ENCODE peak calls at places on chromosomes 11 and 22, in nine cellular contexts. A is WTC11, N is IMR-90, Y is K562, S is fibroblast of lung, K is stomach, B is nephron progenitor cell, M is HCT116, H is fibroblast of pulmonary artery. G is an unnamed sample.

GRCh38 chr11:16239130-16240105 is 116.9 kb downstream of the SOX6 start:
- DNase-seq in A (no peak), S (peak; percentile 36), K (no peak), B (no peak), Y (no peak), M (no peak), H (no peak), N (peak; percentile 48), G (no peak)

GRCh38 chr11:19980957-19981669 is 179.2 kb downstream of the DBX1 start:
- DNase-seq in S (peak; percentile 86), B (no peak), M (no peak), K (no peak), H (peak; percentile 73), A (no peak), N (peak; percentile 74), Y (peak; percentile 33), G (no peak)

GRCh38 chr11:124876818-124877630 is 11.8 kb downstream of the ROBO3 start:
- DNase-seq in M (no peak), A (peak; percentile 65), N (no peak), B (no peak), S (no peak), Y (no peak), K (no peak), H (no peak), G (no peak)

GRCh38 chr11:66881436-66881835 is 24.6 kb downstream of the LRFN4 start:
- DNase-seq in B (no peak), S (no peak), N (no peak), M (no peak), Y (no peak), H (no peak), K (no peak), A (no peak), G (no peak)

GRCh38 chr11:19702620-19703019 is 10.0 kb upstream of the NAV2 start:
- DNase-seq in S (no peak), B (no peak), K (no peak), H (no peak), Y (no peak), A (no peak), N (no peak), M (no peak), G (no peak)

GRCh38 chr22:38700271-38700788 is 413 bp downstream of the JOSD1 start:
- DNase-seq in K (peak; percentile 79), M (no peak), Y (no peak), N (no peak), H (peak; percentile 67), S (peak; percentile 56), B (peak; percentile 83), A (peak; percentile 65), G (peak; percentile 45)

GRCh38 chr11:113267536-113267935 is 46.8 kb upstream of the TTC12 start:
- DNase-seq in S (no peak), H (no peak), Y (no peak), B (no peak), K (no peak), N (no peak), A (no peak), M (no peak), G (no peak)

GRCh38 chr22:25637672-25638071 is 73.2 kb downstream of the GRK3 start:
- DNase-seq in S (no peak), A (no peak), H (no peak), B (no peak), N (no peak), M (no peak), Y (no peak), K (no peak), G (no peak)

GRCh38 chr11:119497717-119498116 is 74.7 kb upstream of the THY1 start:
- DNase-seq in A (no peak), S (no peak), N (no peak), M (no peak), K (no peak), B (no peak), H (no peak), Y (no peak), G (no peak)

GRCh38 chr22:47333625-47334024 is 571.2 kb downstream of the TBC1D22A start:
- DNase-seq in H (peak; percentile 95), S (peak; percentile 96), M (peak; percentile 56), K (no peak), N (peak; percentile 71), A (no peak), Y (no peak), B (no peak), G (no peak)

GRCh38 chr11:9077164-9077563 is 14.2 kb downstream of the SCUBE2 start:
- DNase-seq in K (no peak), B (no peak), N (no peak), S (no peak), M (no peak), A (no peak), H (no peak), Y (no peak), G (no peak)

GRCh38 chr11:9076661-9077060 is 14.7 kb downstream of the SCUBE2 start:
- DNase-seq in M (no peak), Y (no peak), B (no peak), K (no peak), H (no peak), S (no peak), A (no peak), N (no peak), G (no peak)

GRCh38 chr11:9076046-9076445 is 15.4 kb downstream of the SCUBE2 start:
- DNase-seq in N (no peak), M (no peak), A (no peak), H (no peak), B (no peak), S (no peak), Y (no peak), K (no peak), G (no peak)

GRCh38 chr11:9081153-9081552 is 10.2 kb downstream of the SCUBE2 start:
- DNase-seq in K (no peak), N (no peak), M (no peak), S (no peak), H (no peak), Y (no peak), B (no peak), A (no peak), G (no peak)

DNA sequence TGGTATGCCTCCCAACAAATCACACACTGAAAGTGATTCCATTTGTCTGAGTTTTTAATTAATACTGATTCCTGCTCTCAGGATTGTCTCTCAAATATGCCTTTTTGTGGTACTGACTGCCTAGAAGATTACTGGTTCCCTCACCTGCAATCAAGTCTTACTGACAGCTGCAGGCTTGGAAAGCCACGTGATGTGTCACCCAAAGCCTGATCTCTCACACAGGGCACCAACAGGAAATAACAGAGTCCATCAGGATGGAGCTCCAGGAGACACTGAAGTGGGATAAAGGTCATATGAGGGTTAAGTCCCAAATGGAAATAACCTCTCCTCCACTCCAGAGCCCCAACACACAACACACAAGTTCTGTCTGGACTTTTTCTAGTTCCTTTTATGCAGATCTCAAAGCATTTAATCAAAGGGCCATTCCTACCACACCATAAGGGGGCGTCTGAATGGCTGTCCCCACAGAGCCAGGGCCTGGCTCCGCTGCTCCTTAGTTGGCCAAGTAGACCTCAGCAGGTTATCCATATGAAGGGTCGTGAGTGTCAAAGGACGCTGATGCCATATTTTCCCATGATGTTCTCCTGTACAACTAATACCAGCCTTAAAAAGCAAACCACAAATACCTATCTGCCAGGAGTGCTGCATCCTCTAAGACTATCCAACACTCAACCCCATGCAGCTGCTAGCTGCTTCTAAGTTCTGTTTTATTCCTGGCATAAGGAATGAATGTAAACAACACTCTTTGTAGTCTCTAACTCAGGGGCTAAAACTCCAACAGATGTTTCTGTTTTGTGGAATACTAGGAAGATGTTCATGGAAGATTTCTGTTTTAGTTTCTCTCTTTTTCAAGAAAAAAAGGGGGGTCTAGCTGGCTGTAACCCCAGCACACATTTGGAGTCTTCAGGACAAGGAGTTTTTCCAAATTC is 13.0 kb downstream of the SCUBE2 start:
- DNase-seq in A (no peak), Y (no peak), H (no peak), N (peak; percentile 34), B (no peak), K (no peak), M (no peak), S (no peak), G (no peak)
- TF ChIP-seq CTCF in A (no peak), Y (peak; percentile 43), H (no peak), N (no peak), B (no peak), K (no peak), M (no peak), S (no peak), G (no peak)

DNA sequence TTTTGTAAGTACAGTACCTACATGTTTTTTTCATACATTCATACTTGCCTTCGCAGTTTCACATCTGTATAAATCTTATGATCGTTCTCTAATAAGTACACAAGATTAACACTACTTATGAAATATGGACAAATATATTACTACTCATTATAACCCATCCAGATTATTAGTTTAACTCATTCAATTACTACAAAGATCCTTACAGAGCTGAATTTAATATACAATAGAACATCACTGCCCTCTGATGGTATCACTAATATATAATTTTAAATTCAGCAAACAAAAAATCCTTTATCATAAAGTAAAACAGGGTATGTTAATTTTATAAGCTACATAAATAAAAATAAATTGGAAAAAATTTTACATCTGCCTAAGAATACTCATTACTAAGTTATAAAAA is 7.4 kb downstream of the SVIP start:
- DNase-seq in K (no peak), N (no peak), S (no peak), Y (no peak), M (no peak), A (no peak), H (peak; percentile 10), B (no peak), G (no peak)
- TF ChIP-seq CTCF in K (no peak), N (peak; percentile 3), S (no peak), Y (no peak), M (no peak), A (no peak), H (no peak), B (no peak), G (no peak)

GRCh38 chr22:40654522-40655167 is 18.1 kb upstream of the MRTFA start:
- DNase-seq in A (no peak), H (peak; percentile 68), B (no peak), S (peak; percentile 87), Y (peak; percentile 31), M (no peak), K (peak; percentile 64), N (peak; percentile 83), G (no peak)
- TF ChIP-seq CTCF in A (no peak), H (peak; percentile 15), B (no peak), S (peak; percentile 18), Y (peak; percentile 9), M (peak; percentile 43), K (no peak), N (peak; percentile 45), G (no peak)

GRCh38 chr11:117942255-117942654 is 13.1 kb upstream of the TMPRSS13 start:
- DNase-seq in S (no peak), Y (no peak), A (no peak), M (no peak), N (no peak), H (no peak), B (no peak), K (no peak), G (no peak)

GRCh38 chr11:117945047-117945820 is 16.0 kb upstream of the TMPRSS13 start:
- DNase-seq in Y (no peak), S (no peak), M (no peak), B (no peak), H (no peak), N (no peak), A (no peak), K (peak; percentile 10), G (no peak)

GRCh38 chr11:117946842-117947526 is 17.8 kb upstream of the TMPRSS13 start:
- DNase-seq in A (peak; percentile 94), M (peak; percentile 85), S (peak; percentile 93), Y (peak; percentile 92), N (peak; percentile 91), K (peak; percentile 90), H (peak; percentile 93), B (peak; percentile 96), G (peak; percentile 91)

GRCh38 chr11:117946196-117946841 is 17.1 kb upstream of the TMPRSS13 start:
- DNase-seq in B (no peak), N (no peak), M (no peak), S (no peak), K (no peak), A (no peak), H (no peak), Y (no peak), G (no peak)

GRCh38 chr11:117944554-117944953 is 15.4 kb upstream of the TMPRSS13 start:
- DNase-seq in B (no peak), H (no peak), N (no peak), M (no peak), A (no peak), K (peak; percentile 18), Y (no peak), S (no peak), G (no peak)
- TF ChIP-seq CTCF in B (no peak), H (no peak), N (no peak), M (no peak), A (no peak), K (no peak), Y (no peak), S (no peak), G (no peak)

G was measured in activated CD8-positive, alpha-beta T cell treated with anti-CD3 and anti-CD28 coated beads for 36 hours.